ENCODE peak calls at places on chromosomes 6 and 20, in six cellular contexts. One of them, this sample, is unnamed.

GRCh38 chr20:38222231-38222922 is 38.2 kb downstream of the KIAA1755 start:
- DNase-seq in glutamatergic neuron: peak; percentile 87
- DNase-seq in activated CD4-positive, alpha-beta T cell treated with anti-CD3 and anti-CD28 coated beads for 48 hours: peak; percentile 78
- DNase-seq in DMS153: no peak
- DNase-seq in H4: peak; percentile 43
- DNase-seq in GM13977: peak; percentile 85
- DNase-seq in this sample: peak; percentile 61

GRCh38 chr6:49550413-49551125 is at the start of gene C6orf141:
- DNase-seq in GM13977: peak; percentile 61
- DNase-seq in glutamatergic neuron: peak; percentile 56
- DNase-seq in H4: no peak
- DNase-seq in DMS153: peak; percentile 82
- DNase-seq in activated CD4-positive, alpha-beta T cell treated with anti-CD3 and anti-CD28 coated beads for 48 hours: peak; percentile 54
- DNase-seq in this sample: peak; percentile 25

GRCh38 chr20:16810216-16810615 is 62.1 kb downstream of the OTOR start:
- DNase-seq in DMS153: no peak
- DNase-seq in GM13977: no peak
- DNase-seq in glutamatergic neuron: no peak
- DNase-seq in H4: no peak
- DNase-seq in activated CD4-positive, alpha-beta T cell treated with anti-CD3 and anti-CD28 coated beads for 48 hours: no peak
- DNase-seq in this sample: no peak

GRCh38 chr6:31114970-31115849 is 610 bp downstream of the PSORS1C1 start:
- DNase-seq in GM13977: no peak
- DNase-seq in H4: peak; percentile 82
- DNase-seq in activated CD4-positive, alpha-beta T cell treated with anti-CD3 and anti-CD28 coated beads for 48 hours: no peak
- DNase-seq in DMS153: no peak
- DNase-seq in glutamatergic neuron: no peak
- DNase-seq in this sample: no peak

GRCh38 chr20:52446421-52447231 is 255.0 kb upstream of the ZFP64 start:
- DNase-seq in H4: peak; percentile 72
- DNase-seq in DMS153: no peak
- DNase-seq in activated CD4-positive, alpha-beta T cell treated with anti-CD3 and anti-CD28 coated beads for 48 hours: no peak
- DNase-seq in GM13977: no peak
- DNase-seq in glutamatergic neuron: no peak
- DNase-seq in this sample: no peak

GRCh38 chr6:46509063-46509462 is 17.8 kb upstream of the RCAN2 start:
- DNase-seq in GM13977: no peak
- DNase-seq in glutamatergic neuron: no peak
- DNase-seq in activated CD4-positive, alpha-beta T cell treated with anti-CD3 and anti-CD28 coated beads for 48 hours: no peak
- DNase-seq in DMS153: no peak
- DNase-seq in H4: no peak
- DNase-seq in this sample: no peak

GRCh38 chr20:8414611-8415274 is 282.7 kb downstream of the PLCB1 start:
- DNase-seq in activated CD4-positive, alpha-beta T cell treated with anti-CD3 and anti-CD28 coated beads for 48 hours: no peak
- DNase-seq in DMS153: peak; percentile 92
- DNase-seq in GM13977: no peak
- DNase-seq in H4: peak; percentile 56
- DNase-seq in glutamatergic neuron: no peak
- DNase-seq in this sample: no peak

GRCh38 chr20:50711113-50711825 is 19.9 kb upstream of the RIPOR3 start:
- DNase-seq in GM13977: no peak
- DNase-seq in activated CD4-positive, alpha-beta T cell treated with anti-CD3 and anti-CD28 coated beads for 48 hours: no peak
- DNase-seq in DMS153: no peak
- DNase-seq in glutamatergic neuron: no peak
- DNase-seq in H4: no peak
- DNase-seq in this sample: no peak

GRCh38 chr20:3209023-3209945 is at the start of gene ITPA:
- DNase-seq in DMS153: no peak
- DNase-seq in activated CD4-positive, alpha-beta T cell treated with anti-CD3 and anti-CD28 coated beads for 48 hours: peak; percentile 72
- DNase-seq in GM13977: peak; percentile 82
- DNase-seq in glutamatergic neuron: peak; percentile 75
- DNase-seq in H4: no peak
- DNase-seq in this sample: peak; percentile 69

GRCh38 chr6:107668826-107669474 is 155.2 kb downstream of the SCML4 start:
- DNase-seq in DMS153: no peak
- DNase-seq in GM13977: peak; percentile 75
- DNase-seq in glutamatergic neuron: no peak
- DNase-seq in activated CD4-positive, alpha-beta T cell treated with anti-CD3 and anti-CD28 coated beads for 48 hours: peak; percentile 54
- DNase-seq in H4: no peak
- DNase-seq in this sample: peak; percentile 30

GRCh38 chr6:149211046-149211571 is 106.4 kb upstream of the TAB2 start:
- DNase-seq in DMS153: no peak
- DNase-seq in activated CD4-positive, alpha-beta T cell treated with anti-CD3 and anti-CD28 coated beads for 48 hours: peak; percentile 33
- DNase-seq in GM13977: peak; percentile 40
- DNase-seq in H4: no peak
- DNase-seq in glutamatergic neuron: no peak
- DNase-seq in this sample: peak; percentile 31

GRCh38 chr6:106540907-106541306 is 88.4 kb downstream of the RTN4IP1 start:
- DNase-seq in glutamatergic neuron: no peak
- DNase-seq in H4: no peak
- DNase-seq in GM13977: no peak
- DNase-seq in activated CD4-positive, alpha-beta T cell treated with anti-CD3 and anti-CD28 coated beads for 48 hours: no peak
- DNase-seq in DMS153: no peak
- DNase-seq in this sample: no peak

GRCh38 chr20:58111340-58112016 is 117.0 kb downstream of the ANKRD60 start:
- DNase-seq in GM13977: no peak
- DNase-seq in activated CD4-positive, alpha-beta T cell treated with anti-CD3 and anti-CD28 coated beads for 48 hours: no peak
- DNase-seq in H4: no peak
- DNase-seq in glutamatergic neuron: no peak
- DNase-seq in DMS153: no peak
- DNase-seq in this sample: no peak

GRCh38 chr20:51258582-51259175 is 235.8 kb upstream of the KCNG1 start:
- DNase-seq in DMS153: no peak
- DNase-seq in activated CD4-positive, alpha-beta T cell treated with anti-CD3 and anti-CD28 coated beads for 48 hours: no peak
- DNase-seq in glutamatergic neuron: no peak
- DNase-seq in H4: no peak
- DNase-seq in GM13977: no peak
- DNase-seq in this sample: no peak

GRCh38 chr20:2955257-2955950 is 82.1 kb downstream of the PTPRA start:
- DNase-seq in DMS153: no peak
- DNase-seq in H4: no peak
- DNase-seq in activated CD4-positive, alpha-beta T cell treated with anti-CD3 and anti-CD28 coated beads for 48 hours: peak; percentile 19
- DNase-seq in glutamatergic neuron: no peak
- DNase-seq in GM13977: peak; percentile 36
- DNase-seq in this sample: no peak

This sample was measured in stimulated activated CD4-positive, alpha-beta T cell treated with anti-CD3 and anti-CD28 coated beads, Interleukin-4, amount 100 ng/mL, for 24 hours.